ENCODE peak calls at places on chromosomes 4 and X, in five cellular contexts. U, I, M, P and Q are unnamed samples.
A peak's percentile ranks its signal among the peaks of the same experiment; 100 is the strongest.

GRCh38 chr4:123587983-123588494 is 191.4 kb downstream of the SPRY1 start:
- DNase-seq in M (no peak), I (peak; percentile 32), U (no peak), P (no peak), Q (peak; percentile 62)

GRCh38 chrX:40755291-40756249 is 20.2 kb upstream of the MED14 start:
- DNase-seq in P (no peak), M (no peak), I (no peak), U (no peak), Q (peak; percentile 53)

GRCh38 chrX:147848009-147848408 is 63.7 kb upstream of the FMR1 start:
- DNase-seq in U (no peak), I (peak; percentile 32), P (no peak), M (no peak), Q (no peak)

GRCh38 chrX:120824021-120824420 is 51.6 kb downstream of the CT47B1 start:
- DNase-seq in I (no peak), P (no peak), M (no peak), U (no peak), Q (no peak)

GRCh38 chr4:78171482-78171881 is 114.4 kb downstream of the FRAS1 start:
- DNase-seq in U (no peak), P (peak; percentile 11), M (no peak), I (no peak), Q (no peak)

GRCh38 chr4:108415389-108415788 is 205.0 kb upstream of the RPL34 start:
- DNase-seq in U (no peak), M (no peak), I (no peak), P (no peak), Q (no peak)

GRCh38 chrX:21770631-21771321 is 12.9 kb upstream of the SMPX start:
- DNase-seq in P (no peak), I (no peak), U (no peak), M (no peak), Q (no peak)

GRCh38 chr4:5511791-5512190 is 196.6 kb downstream of the EVC2 start:
- DNase-seq in I (no peak), M (no peak), U (no peak), P (no peak), Q (peak; percentile 61)

GRCh38 chr4:26320159-26320452 is 708 bp upstream of the RBPJ start:
- DNase-seq in P (no peak), I (no peak), M (peak; percentile 58), U (no peak), Q (no peak)

GRCh38 chrX:129791961-129792570 is 12.3 kb downstream of the SASH3 start:
- DNase-seq in P (no peak), M (no peak), I (no peak), U (no peak), Q (no peak)

GRCh38 chr4:77076889-77077635 is 1.3 kb upstream of the CCNI start:
- DNase-seq in I (no peak), M (peak; percentile 14), U (no peak), P (no peak), Q (no peak)

GRCh38 chr4:81314897-81315470 is 100.0 kb upstream of the PRKG2 start:
- DNase-seq in M (no peak), U (no peak), I (no peak), P (no peak), Q (peak; percentile 38)

GRCh38 chr4:82543131-82543530 is 18.7 kb downstream of the TMEM150C start:
- DNase-seq in I (no peak), M (no peak), U (no peak), P (no peak), Q (no peak)

GRCh38 chr4:140296871-140297570 is 76.4 kb upstream of the SCOC start:
- DNase-seq in M (no peak), I (no peak), P (no peak), U (no peak), Q (no peak)

GRCh38 chr4:106036334-106036733 is 141.1 kb downstream of the NPNT start:
- DNase-seq in U (no peak), P (no peak), M (no peak), I (no peak), Q (no peak)

GRCh38 chrX:41334866-41335589 is 1.1 kb downstream of the DDX3X start:
- DNase-seq in M (peak; percentile 83), P (peak; percentile 48), I (peak; percentile 75), U (peak; percentile 52), Q (peak; percentile 67)